ENCODE peak calls at places on chromosome 14, in five cellular contexts. R, Z, O, X and H are unnamed samples.

GRCh38 chr14:51807355-51807754 is 53.1 kb upstream of the GNG2 start:
- DNase-seq in Z (no peak), X (no peak), R (no peak), O (peak; percentile 54), H (no peak)

GRCh38 chr14:51205486-51205885 is 34.6 kb upstream of the TMX1 start:
- DNase-seq in Z (no peak), O (peak; percentile 21), R (no peak), X (no peak), H (no peak)

GRCh38 chr14:39043352-39043943 is 59.6 kb downstream of the SEC23A start:
- DNase-seq in O (no peak), R (no peak), X (peak; percentile 16), Z (no peak), H (no peak)

GRCh38 chr14:31834616-31835015 is 242.5 kb upstream of the ARHGAP5 start:
- DNase-seq in Z (no peak), X (no peak), O (peak; percentile 47), R (no peak), H (no peak)

GRCh38 chr14:55899531-55899930 is 218.7 kb upstream of the PELI2 start:
- DNase-seq in O (peak; percentile 52), X (no peak), R (no peak), Z (no peak), H (no peak)

GRCh38 chr14:91291786-91292405 is 47.4 kb upstream of the GPR68 start:
- DNase-seq in R (no peak), O (no peak), X (no peak), Z (no peak), H (no peak)

GRCh38 chr14:95102678-95103039 is 54.7 kb downstream of the DICER1 start:
- DNase-seq in O (no peak), R (no peak), Z (no peak), X (no peak), H (no peak)

GRCh38 chr14:95269493-95269892 is 50.2 kb downstream of the CLMN start:
- DNase-seq in R (no peak), X (no peak), O (no peak), Z (no peak), H (no peak)

GRCh38 chr14:74324945-74325361 is 22.2 kb upstream of the ABCD4 start:
- DNase-seq in O (peak; percentile 43), R (no peak), X (no peak), Z (peak; percentile 56), H (no peak)

GRCh38 chr14:64549805-64550538 is at the start of gene PPP1R36:
- DNase-seq in Z (peak; percentile 45), R (peak; percentile 51), X (no peak), O (peak; percentile 23), H (no peak)

GRCh38 chr14:105411017-105411941 is 8.3 kb upstream of the MTA1 start:
- DNase-seq in Z (peak; percentile 77), R (peak; percentile 34), X (no peak), O (peak; percentile 26), H (no peak)

GRCh38 chr14:29548948-29549370 is 378.7 kb downstream of the PRKD1 start:
- DNase-seq in X (peak; percentile 19), R (no peak), O (peak; percentile 84), Z (peak; percentile 69), H (no peak)

GRCh38 chr14:101584049-101584859 is 23.0 kb downstream of the DIO3 start:
- DNase-seq in R (no peak), X (no peak), O (no peak), Z (peak; percentile 44), H (peak; percentile 7)

GRCh38 chr14:99688210-99688581 is 4.1 kb downstream of the CYP46A1 start:
- DNase-seq in X (no peak), Z (no peak), O (no peak), R (no peak), H (no peak)

GRCh38 chr14:105541218-105541617 is 14.8 kb downstream of the TMEM121 start:
- DNase-seq in Z (no peak), X (no peak), R (no peak), O (no peak), H (no peak)

GRCh38 chr14:74605531-74606223 is 6.4 kb downstream of the LTBP2 start:
- DNase-seq in R (no peak), X (no peak), O (peak; percentile 45), Z (no peak), H (no peak)

GRCh38 chr14:26839481-26839880 is 241.6 kb upstream of the NOVA1 start:
- DNase-seq in R (no peak), X (no peak), O (peak; percentile 51), Z (no peak), H (no peak)

GRCh38 chr14:95340201-95340697 is 20.5 kb upstream of the CLMN start:
- DNase-seq in R (no peak), X (no peak), Z (peak; percentile 26), O (no peak), H (no peak)

GRCh38 chr14:24394275-24394674 is 4.5 kb upstream of the NYNRIN start:
- DNase-seq in O (no peak), Z (no peak), R (no peak), X (no peak), H (no peak)

GRCh38 chr14:67680121-67680602 is 5.7 kb upstream of the VTI1B start:
- DNase-seq in X (no peak), R (no peak), Z (peak; percentile 56), O (peak; percentile 78), H (no peak)

GRCh38 chr14:55102141-55102547 is 26.9 kb upstream of the LGALS3 start:
- DNase-seq in Z (peak; percentile 70), X (peak; percentile 67), R (peak; percentile 41), O (peak; percentile 100), H (no peak)

GRCh38 chr14:87494010-87494409 is 499.0 kb downstream of the GALC start:
- DNase-seq in Z (no peak), R (no peak), O (no peak), X (no peak), H (no peak)

GRCh38 chr14:33711761-33712160 is 239.1 kb downstream of the EGLN3 start:
- DNase-seq in X (no peak), O (no peak), Z (no peak), R (no peak), H (no peak)

GRCh38 chr14:45212231-45212630 is 40.8 kb downstream of the MIS18BP1 start:
- DNase-seq in Z (no peak), X (no peak), O (no peak), R (no peak), H (no peak)

GRCh38 chr14:83208346-83208745 is 1674.7 kb upstream of the SEL1L start:
- DNase-seq in R (no peak), X (no peak), O (no peak), Z (no peak), H (no peak)

DNA sequence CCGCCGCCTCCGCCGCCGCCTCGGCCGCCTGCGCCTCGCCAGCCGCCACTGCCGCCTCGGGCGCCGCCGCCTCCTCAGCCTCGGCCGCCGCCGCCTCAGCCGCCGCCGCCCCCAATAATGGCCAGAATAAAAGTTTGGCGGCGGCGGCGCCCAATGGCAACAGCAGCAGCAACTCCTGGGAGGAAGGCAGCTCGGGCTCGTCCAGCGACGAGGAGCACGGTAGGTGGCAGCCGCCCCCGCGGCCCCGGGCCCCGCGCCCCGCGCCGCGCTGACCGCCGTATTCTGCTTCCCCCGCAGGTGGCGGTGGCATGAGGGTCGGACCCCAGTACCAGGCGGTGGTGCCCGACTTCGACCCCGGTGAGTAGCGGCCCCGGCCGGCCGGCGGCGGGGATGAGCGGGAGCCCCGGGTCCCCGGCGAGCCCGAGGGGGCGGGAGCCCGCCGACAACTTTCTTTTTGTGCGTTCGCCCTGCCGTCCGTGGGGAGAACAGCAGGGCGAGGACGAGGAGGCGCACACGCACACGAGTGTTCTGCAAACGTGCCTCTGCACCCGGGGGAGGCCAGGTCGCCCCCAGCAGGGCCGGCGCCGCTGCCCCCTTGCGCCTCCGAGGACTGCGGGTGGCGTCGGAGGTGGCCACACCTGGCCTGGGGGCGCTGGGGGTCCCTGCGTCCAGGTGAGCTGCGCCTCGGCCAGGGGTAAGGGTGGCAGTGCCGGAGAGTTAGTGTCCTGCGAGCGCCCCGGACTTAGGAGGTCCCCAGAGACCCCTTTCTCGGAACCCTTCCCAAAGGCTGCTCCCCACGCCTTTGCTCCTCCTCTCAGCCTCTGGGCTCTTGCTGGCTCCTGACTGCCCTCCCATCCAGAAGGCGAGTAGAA is 756 bp downstream of the RCOR1 start:
- DNase-seq in O (no peak), R (peak; percentile 61), X (no peak), Z (peak; percentile 67), H (no peak)
- TF ChIP-seq CTCF in O (peak; percentile 17), R (peak; percentile 50), X (peak; percentile 18), Z (peak; percentile 28), H (peak; percentile 21)

GRCh38 chr14:72743626-72744025 is 150.3 kb downstream of the DPF3 start:
- DNase-seq in O (no peak), X (no peak), Z (no peak), R (no peak), H (no peak)

GRCh38 chr14:72747652-72748051 is 146.2 kb downstream of the DPF3 start:
- DNase-seq in R (no peak), Z (no peak), X (no peak), O (no peak), H (no peak)

GRCh38 chr14:72744416-72745120 is 149.3 kb downstream of the DPF3 start:
- DNase-seq in O (no peak), X (no peak), R (no peak), Z (no peak), H (no peak)

GRCh38 chr14:72745546-72745945 is 148.4 kb downstream of the DPF3 start:
- DNase-seq in Z (no peak), O (peak; percentile 83), R (no peak), X (no peak), H (no peak)

DNA sequence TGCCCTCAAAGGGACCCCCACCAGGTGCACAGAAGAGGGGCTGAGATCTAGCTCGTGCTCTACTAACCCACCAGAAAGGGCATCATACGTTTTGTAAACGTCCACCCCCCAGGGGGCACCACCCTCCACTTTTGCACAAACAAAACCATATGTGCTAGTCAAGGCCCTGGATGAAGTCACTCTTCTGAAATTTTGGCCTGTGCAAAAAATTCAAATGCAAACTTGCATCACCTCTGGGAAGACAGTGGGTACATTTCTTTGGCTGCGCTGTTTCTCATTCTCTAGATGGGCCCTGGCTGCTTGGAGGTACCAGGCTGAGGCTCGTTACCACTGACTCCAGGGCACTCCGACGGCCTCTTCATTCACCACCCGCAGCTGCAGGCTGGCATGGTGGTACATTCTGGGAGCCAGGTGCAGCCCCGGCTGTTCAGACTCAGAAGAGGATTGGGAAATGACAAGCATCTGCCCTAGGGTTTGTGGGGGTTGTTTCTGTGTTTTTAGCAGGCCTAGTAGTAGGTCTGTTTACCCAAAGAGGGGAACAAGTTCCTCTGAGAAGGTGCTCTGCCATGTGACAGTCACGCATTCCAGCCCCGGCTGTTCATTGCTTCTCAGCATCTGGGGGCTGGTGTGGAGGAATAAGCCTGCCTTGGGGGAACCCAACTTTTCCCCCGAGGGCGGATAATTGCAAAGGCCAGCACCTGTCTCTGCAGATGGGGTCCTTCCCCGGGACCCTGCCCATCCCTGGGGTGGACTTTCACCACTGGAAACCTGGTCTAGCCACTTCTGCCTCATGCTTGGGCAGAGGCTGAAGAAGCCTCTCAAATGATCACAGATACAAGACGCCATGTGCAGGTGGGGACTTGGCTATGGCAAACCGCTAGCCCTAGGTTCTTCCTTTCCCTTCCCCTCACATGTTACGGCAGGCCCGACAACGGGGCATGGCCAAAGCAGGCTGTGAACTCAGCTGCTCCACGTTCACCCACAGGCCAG is 147.6 kb downstream of the DPF3 start:
- DNase-seq in O (peak; percentile 91), X (no peak), R (no peak), Z (no peak), H (no peak)
- TF ChIP-seq CTCF in O (peak; percentile 53), X (peak; percentile 15), R (no peak), Z (no peak), H (no peak)

GRCh38 chr14:46245281-46245680 is 406.3 kb downstream of the RPL10L start:
- DNase-seq in O (no peak), Z (no peak), R (no peak), X (no peak), H (no peak)

GRCh38 chr14:46250113-46250703 is 401.4 kb downstream of the RPL10L start:
- DNase-seq in R (no peak), Z (peak; percentile 31), X (no peak), O (peak; percentile 6), H (no peak)
- TF ChIP-seq CTCF in R (no peak), Z (peak; percentile 84), X (peak; percentile 75), O (peak; percentile 36), H (no peak)

GRCh38 chr14:103144085-103144484 is 20.8 kb downstream of the TNFAIP2 start:
- DNase-seq in R (no peak), X (no peak), O (peak; percentile 50), Z (peak; percentile 53), H (no peak)
- TF ChIP-seq CTCF in R (no peak), X (no peak), O (no peak), Z (no peak), H (no peak)